ENCODE peak calls at places on chromosomes 13 and 19, in ten cellular contexts. C, L, R, A, K, H, F, Z, B and M are unnamed samples.

GRCh38 chr13:41960195-41960699 is 662 bp downstream of the VWA8 start:
- DNase-seq in C (no peak), L (peak), R (peak), A (no peak), K (peak), H (no peak), F (no peak), Z (no peak), B (peak), M (peak)

GRCh38 chr13:23701646-23702045 is 131.4 kb downstream of the TNFRSF19 start:
- DNase-seq in C (no peak), L (peak), R (peak), A (no peak), K (peak), H (peak), F (peak), Z (no peak), B (no peak), M (no peak)

GRCh38 chr19:11332822-11333221 is 6.6 kb downstream of the RAB3D start:
- DNase-seq in C (no peak), L (no peak), R (no peak), A (no peak), K (no peak), H (no peak), F (no peak), Z (no peak), B (no peak), M (no peak)

GRCh38 chr19:40974633-40975037 is 16.4 kb upstream of the CYP2B6 start:
- DNase-seq in C (peak), L (peak), R (peak), A (peak), K (peak), H (peak), F (peak), Z (peak), B (peak), M (peak)

GRCh38 chr13:33426131-33426530 is 140.6 kb upstream of the STARD13 start:
- DNase-seq in C (no peak), L (no peak), R (no peak), A (no peak), K (no peak), H (no peak), F (no peak), Z (no peak), B (no peak), M (no peak)

GRCh38 chr13:106865706-106866288 is 297.9 kb upstream of the ARGLU1 start:
- DNase-seq in C (no peak), L (no peak), R (no peak), A (no peak), K (no peak), H (no peak), F (no peak), Z (no peak), B (no peak), M (no peak)

GRCh38 chr13:110509478-110509926 is 52.0 kb downstream of the RAB20 start:
- DNase-seq in C (no peak), L (peak), R (no peak), A (no peak), K (no peak), H (no peak), F (no peak), Z (no peak), B (no peak), M (no peak)

GRCh38 chr19:44575116-44575700 is 38.2 kb upstream of the IGSF23 start:
- DNase-seq in C (no peak), L (no peak), R (no peak), A (no peak), K (no peak), H (no peak), F (no peak), Z (no peak), B (no peak), M (no peak)

GRCh38 chr13:42794572-42795275 is 13.3 kb downstream of the FAM216B start:
- DNase-seq in C (no peak), L (no peak), R (no peak), A (no peak), K (no peak), H (no peak), F (no peak), Z (no peak), B (no peak), M (no peak)

GRCh38 chr13:56893843-56894242 is 246.9 kb upstream of the PRR20A start:
- DNase-seq in C (no peak), L (no peak), R (no peak), A (no peak), K (no peak), H (no peak), F (no peak), Z (no peak), B (no peak), M (no peak)

GRCh38 chr13:36778083-36778671 is 40.8 kb upstream of the RFXAP start:
- DNase-seq in C (no peak), L (peak), R (peak), A (no peak), K (no peak), H (no peak), F (no peak), Z (no peak), B (no peak), M (peak)

GRCh38 chr13:41188584-41188983 is 5.8 kb downstream of the KBTBD7 start:
- DNase-seq in C (no peak), L (peak), R (peak), A (no peak), K (no peak), H (no peak), F (no peak), Z (no peak), B (no peak), M (no peak)

GRCh38 chr13:90947976-90948375 is 399.5 kb upstream of the MIR17HG start:
- DNase-seq in C (peak), L (no peak), R (no peak), A (no peak), K (no peak), H (no peak), F (no peak), Z (no peak), B (no peak), M (no peak)

GRCh38 chr19:805161-805561 is 7.9 kb downstream of the PTBP1 start:
- DNase-seq in C (no peak), L (no peak), R (no peak), A (no peak), K (no peak), H (peak), F (no peak), Z (no peak), B (no peak), M (no peak)

GRCh38 chr19:34269968-34270621 is 15.7 kb downstream of the GARRE1 start:
- DNase-seq in C (peak), L (peak), R (peak), A (peak), K (peak), H (peak), F (peak), Z (peak), B (no peak), M (peak)

GRCh38 chr19:47093254-47093653 is 20.3 kb downstream of the ZC3H4 start:
- DNase-seq in C (no peak), L (no peak), R (peak), A (no peak), K (no peak), H (no peak), F (no peak), Z (no peak), B (no peak), M (no peak)

GRCh38 chr13:29362849-29363604 is 232.5 kb downstream of the SLC7A1 start:
- DNase-seq in C (no peak), L (peak), R (peak), A (peak), K (peak), H (no peak), F (no peak), Z (peak), B (peak), M (peak)

GRCh38 chr13:97855570-97855970 is 97.9 kb upstream of the IPO5 start:
- DNase-seq in C (peak), L (peak), R (peak), A (peak), K (peak), H (peak), F (no peak), Z (peak), B (peak), M (peak)

GRCh38 chr19:33216198-33216830 is 9.3 kb downstream of the SLC7A10 start:
- DNase-seq in C (no peak), L (no peak), R (no peak), A (no peak), K (no peak), H (no peak), F (no peak), Z (no peak), B (no peak), M (no peak)

GRCh38 chr13:64819081-64819480 is 2411.1 kb downstream of the PCDH9 start:
- DNase-seq in C (no peak), L (peak), R (peak), A (no peak), K (no peak), H (no peak), F (no peak), Z (no peak), B (no peak), M (no peak)

GRCh38 chr13:80577951-80578670 is 237.2 kb upstream of the SPRY2 start:
- DNase-seq in C (no peak), L (no peak), R (no peak), A (no peak), K (no peak), H (peak), F (no peak), Z (no peak), B (peak), M (no peak)

GRCh38 chr19:19053508-19054314 is 10.1 kb upstream of the SLC25A42 start:
- DNase-seq in C (no peak), L (peak), R (peak), A (peak), K (peak), H (peak), F (no peak), Z (peak), B (peak), M (peak)

GRCh38 chr19:39160523-39160861 is 34.9 kb downstream of the PAK4 start:
- DNase-seq in C (no peak), L (peak), R (peak), A (no peak), K (no peak), H (no peak), F (no peak), Z (no peak), B (no peak), M (no peak)

GRCh38 chr19:48344892-48345291 is 18.8 kb downstream of the TMEM143 start:
- DNase-seq in C (no peak), L (no peak), R (no peak), A (no peak), K (no peak), H (no peak), F (no peak), Z (no peak), B (no peak), M (no peak)

GRCh38 chr13:30065181-30065580 is 214.8 kb upstream of the UBL3 start:
- DNase-seq in C (no peak), L (no peak), R (no peak), A (no peak), K (no peak), H (no peak), F (no peak), Z (no peak), B (no peak), M (no peak)

GRCh38 chr19:27748551-27749152 is 1464.3 kb downstream of the UQCRFS1 start:
- DNase-seq in C (no peak), L (peak), R (peak), A (no peak), K (no peak), H (no peak), F (peak), Z (no peak), B (no peak), M (no peak)

GRCh38 chr19:34972163-34972705 is 8.2 kb upstream of the ZNF792 start:
- DNase-seq in C (no peak), L (no peak), R (no peak), A (no peak), K (no peak), H (no peak), F (peak), Z (no peak), B (no peak), M (no peak)

GRCh38 chr19:4371898-4372629 is 28.3 kb downstream of the SH3GL1 start:
- DNase-seq in C (no peak), L (no peak), R (no peak), A (no peak), K (no peak), H (no peak), F (peak), Z (no peak), B (no peak), M (no peak)

GRCh38 chr19:54094601-54095000 is 6.0 kb downstream of the OSCAR start:
- DNase-seq in C (no peak), L (no peak), R (no peak), A (no peak), K (no peak), H (no peak), F (no peak), Z (no peak), B (no peak), M (no peak)

GRCh38 chr13:86608739-86609138 is 809.5 kb upstream of the SLITRK6 start:
- DNase-seq in C (no peak), L (no peak), R (no peak), A (no peak), K (no peak), H (no peak), F (no peak), Z (no peak), B (no peak), M (no peak)

GRCh38 chr13:26529441-26529840 is 28.0 kb upstream of the WASF3 start:
- DNase-seq in C (peak), L (peak), R (peak), A (peak), K (no peak), H (peak), F (no peak), Z (peak), B (no peak), M (peak)

GRCh38 chr13:47294691-47295090 is 397.8 kb upstream of the HTR2A start:
- DNase-seq in C (no peak), L (no peak), R (peak), A (no peak), K (no peak), H (no peak), F (no peak), Z (no peak), B (no peak), M (no peak)

GRCh38 chr19:9597027-9597426 is 12.7 kb upstream of the ZNF121 start:
- DNase-seq in C (no peak), L (peak), R (peak), A (no peak), K (no peak), H (no peak), F (no peak), Z (peak), B (no peak), M (no peak)

GRCh38 chr13:60282708-60283107 is 114.3 kb upstream of the TDRD3 start:
- DNase-seq in C (no peak), L (no peak), R (no peak), A (no peak), K (no peak), H (no peak), F (no peak), Z (no peak), B (no peak), M (no peak)

GRCh38 chr13:79440958-79441553 is 35.0 kb upstream of the RBM26 start:
- DNase-seq in C (no peak), L (no peak), R (no peak), A (no peak), K (peak), H (no peak), F (no peak), Z (no peak), B (no peak), M (no peak)

GRCh38 chr19:39941615-39942507 is 7.4 kb upstream of the FCGBP start:
- DNase-seq in C (no peak), L (no peak), R (peak), A (no peak), K (peak), H (no peak), F (no peak), Z (peak), B (no peak), M (no peak)

GRCh38 chr13:73171242-73171641 is 112.4 kb downstream of the KLF5 start:
- DNase-seq in C (no peak), L (no peak), R (no peak), A (no peak), K (peak), H (no peak), F (no peak), Z (peak), B (no peak), M (no peak)

GRCh38 chr13:73169971-73170370 is 111.2 kb downstream of the KLF5 start:
- DNase-seq in C (no peak), L (no peak), R (no peak), A (no peak), K (no peak), H (no peak), F (no peak), Z (peak), B (no peak), M (no peak)

GRCh38 chr13:73174521-73175010 is 115.8 kb downstream of the KLF5 start:
- DNase-seq in C (no peak), L (no peak), R (no peak), A (no peak), K (no peak), H (no peak), F (no peak), Z (no peak), B (no peak), M (no peak)

GRCh38 chr13:73173160-73173905 is 114.5 kb downstream of the KLF5 start:
- DNase-seq in C (no peak), L (no peak), R (no peak), A (no peak), K (no peak), H (no peak), F (no peak), Z (no peak), B (no peak), M (no peak)

GRCh38 chr13:73171926-73172325 is 113.1 kb downstream of the KLF5 start:
- DNase-seq in C (no peak), L (peak), R (peak), A (no peak), K (no peak), H (no peak), F (no peak), Z (no peak), B (no peak), M (no peak)
- TF ChIP-seq CTCF in C (no peak), L (no peak), R (peak), A (no peak), K (no peak), H (no peak), F (no peak), Z (no peak), B (no peak), M (no peak)

DNA sequence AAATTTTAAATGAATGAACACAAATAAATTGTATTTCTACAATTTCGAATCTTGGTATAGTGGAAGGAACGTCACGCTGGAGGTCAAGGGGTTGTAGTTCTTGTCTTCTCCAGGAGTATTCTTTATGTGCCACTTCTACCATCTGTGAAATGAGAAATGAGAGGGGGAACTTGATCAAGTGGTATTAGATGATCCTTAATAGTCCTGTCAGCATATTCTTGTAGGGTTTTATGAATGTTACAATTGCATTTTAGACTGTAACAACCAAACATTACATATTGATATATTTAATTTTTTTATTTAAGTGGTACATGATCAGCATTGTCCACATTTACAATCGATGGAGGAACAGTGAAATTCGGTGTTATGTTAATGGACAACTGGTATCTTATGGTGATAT is 113.6 kb downstream of the NBEA start:
- DNase-seq in C (no peak), L (no peak), R (no peak), A (no peak), K (no peak), H (no peak), F (no peak), Z (no peak), B (no peak), M (no peak)
- TF ChIP-seq CTCF in C (no peak), L (no peak), R (no peak), A (no peak), K (no peak), H (no peak), F (no peak), Z (no peak), B (no peak), M (no peak)

GRCh38 chr13:51832471-51833152 is 12.4 kb downstream of the TMEM272 start:
- DNase-seq in C (no peak), L (peak), R (peak), A (no peak), K (peak), H (peak), F (no peak), Z (no peak), B (peak), M (no peak)
- TF ChIP-seq CTCF in C (peak), L (peak), R (peak), A (no peak), K (peak), H (peak), F (no peak), Z (no peak), B (peak), M (no peak)

DNA sequence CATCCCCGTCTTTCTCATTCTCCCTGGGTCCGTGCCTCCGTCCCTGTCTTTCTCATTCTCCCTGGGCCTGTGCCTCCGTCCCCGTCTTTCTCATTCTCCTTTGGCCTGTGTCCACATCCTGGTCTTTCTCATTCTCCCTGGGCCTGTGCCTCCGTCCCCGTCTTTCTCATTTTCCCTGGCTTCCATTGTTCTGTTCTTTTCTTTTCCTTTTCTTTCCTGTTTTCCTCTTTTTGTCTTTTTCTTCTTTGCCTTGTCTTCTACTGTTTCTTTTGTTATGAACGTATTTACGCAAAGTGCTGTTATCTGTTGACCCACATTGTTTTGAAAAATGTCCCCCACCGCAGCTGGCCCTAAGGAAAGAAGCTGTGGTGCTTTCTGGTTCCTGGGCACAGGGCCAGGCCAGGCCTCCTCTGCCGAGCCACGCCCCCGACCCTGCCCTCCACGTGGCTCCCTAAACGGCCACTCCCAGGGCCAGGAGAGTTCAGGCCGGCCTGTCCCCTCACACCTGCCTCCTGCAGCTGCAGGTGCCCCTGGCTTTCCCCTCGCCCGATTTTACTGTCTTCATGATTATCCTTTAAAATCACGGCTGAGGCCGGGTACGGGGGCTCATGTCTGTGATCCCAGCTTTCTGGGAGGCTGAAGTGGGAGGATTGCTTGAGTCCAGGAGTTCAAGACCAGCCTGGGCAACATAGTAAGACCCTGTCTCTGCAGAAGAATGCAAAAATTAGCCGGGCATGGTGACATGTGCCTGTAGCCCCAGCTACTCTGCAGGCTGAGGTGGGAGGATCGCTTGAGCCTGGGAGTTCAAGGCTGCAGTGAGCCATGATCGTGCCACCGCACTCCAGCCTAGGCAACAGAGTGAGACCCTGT is 14.0 kb upstream of the TMPRSS9 start:
- DNase-seq in C (no peak), L (peak), R (peak), A (no peak), K (peak), H (no peak), F (no peak), Z (peak), B (peak), M (no peak)
- TF ChIP-seq CTCF in C (no peak), L (no peak), R (no peak), A (no peak), K (no peak), H (no peak), F (no peak), Z (no peak), B (no peak), M (no peak)